ENCODE peak calls at places on chromosomes 12 and 14, in seven cellular contexts. M is astrocyte, C is body of pancreas, B is IMR-90, N is nephron progenitor cell, V is Caco-2, P is fibroblast of pulmonary artery. O is an unnamed sample.
A peak's percentile ranks its signal among the peaks of the same experiment; 100 is the strongest.

GRCh38 chr12:60995256-60995825 is 1264.9 kb upstream of the USP15 start:
- DNase-seq in N (no peak), V (no peak), B (no peak), P (no peak), C (no peak), M (no peak), O (no peak)

GRCh38 chr14:69049675-69050074 is 70.6 kb upstream of the ACTN1 start:
- DNase-seq in P (peak; percentile 96), B (peak; percentile 93), M (peak; percentile 84), N (no peak), C (no peak), V (no peak), O (no peak)

GRCh38 chr12:13179159-13180074 is 17.1 kb upstream of the EMP1 start:
- DNase-seq in M (no peak), C (peak; percentile 38), V (peak; percentile 40), B (peak; percentile 37), N (peak; percentile 73), P (peak; percentile 50), O (peak; percentile 72)

GRCh38 chr12:97751704-97752103 is 289.1 kb downstream of the RMST start:
- DNase-seq in M (no peak), B (no peak), N (no peak), C (no peak), P (no peak), V (no peak), O (no peak)

GRCh38 chr14:60561845-60562746 is 53.1 kb downstream of the SIX6 start:
- DNase-seq in C (peak; percentile 40), M (peak; percentile 61), N (peak; percentile 54), P (peak; percentile 79), V (peak; percentile 58), B (peak; percentile 82), O (peak; percentile 58)

GRCh38 chr12:120257041-120257821 is 8.3 kb downstream of the PXN start:
- DNase-seq in V (no peak), C (peak; percentile 47), P (peak; percentile 98), B (peak; percentile 93), N (no peak), M (peak; percentile 92), O (no peak)

GRCh38 chr12:92278378-92278828 is 132.8 kb upstream of the BTG1 start:
- DNase-seq in N (no peak), B (peak; percentile 2), P (peak; percentile 16), M (no peak), C (no peak), V (no peak), O (no peak)

GRCh38 chr12:5656836-5657235 is 224.9 kb downstream of the NTF3 start:
- DNase-seq in C (no peak), N (no peak), B (no peak), P (no peak), V (no peak), M (no peak), O (no peak)

GRCh38 chr14:85934123-85934885 is 404.4 kb downstream of the FLRT2 start:
- DNase-seq in N (no peak), M (no peak), P (no peak), B (no peak), C (no peak), V (peak; percentile 7), O (no peak)

GRCh38 chr14:102906616-102907302 is 15.7 kb upstream of the AMN start:
- DNase-seq in N (no peak), C (no peak), B (no peak), V (no peak), M (no peak), P (no peak), O (no peak)

GRCh38 chr14:35215110-35215872 is 76.9 kb upstream of the PSMA6 start:
- DNase-seq in C (no peak), V (peak; percentile 36), B (peak; percentile 80), M (peak; percentile 60), N (no peak), P (peak; percentile 84), O (no peak)

GRCh38 chr14:102196008-102196407 is 56.3 kb downstream of the WDR20 start:
- DNase-seq in M (no peak), C (no peak), P (no peak), V (no peak), N (no peak), B (no peak), O (no peak)

GRCh38 chr12:16352481-16352880 is 5.0 kb downstream of the MGST1 start:
- DNase-seq in N (no peak), B (peak; percentile 73), M (peak; percentile 79), P (peak; percentile 81), C (no peak), V (no peak), O (no peak)

GRCh38 chr12:116590561-116590960 is 31.4 kb downstream of the MAP1LC3B2 start:
- DNase-seq in N (no peak), B (no peak), V (peak; percentile 68), M (no peak), C (no peak), P (no peak), O (no peak)
- TF ChIP-seq CTCF in N (no peak), B (no peak), V (peak; percentile 28), M (no peak), C (no peak), P (no peak), O (no peak)

GRCh38 chr12:113439606-113440030 is 17.4 kb downstream of the SDSL start:
- DNase-seq in B (peak; percentile 31), C (peak; percentile 60), M (no peak), V (peak; percentile 73), P (peak; percentile 50), N (peak; percentile 83), O (peak; percentile 80)
- TF ChIP-seq CTCF in B (peak; percentile 56), C (peak; percentile 51), M (peak; percentile 56), V (peak; percentile 81), P (peak; percentile 78), N (peak; percentile 77), O (peak; percentile 50)

GRCh38 chr14:75675265-75675960 is 14.4 kb downstream of the TTLL5 start:
- DNase-seq in B (no peak), C (no peak), P (no peak), M (no peak), V (no peak), N (no peak), O (no peak)
- TF ChIP-seq CTCF in B (no peak), C (no peak), P (peak; percentile 32), M (peak; percentile 22), V (no peak), N (no peak), O (no peak)

DNA sequence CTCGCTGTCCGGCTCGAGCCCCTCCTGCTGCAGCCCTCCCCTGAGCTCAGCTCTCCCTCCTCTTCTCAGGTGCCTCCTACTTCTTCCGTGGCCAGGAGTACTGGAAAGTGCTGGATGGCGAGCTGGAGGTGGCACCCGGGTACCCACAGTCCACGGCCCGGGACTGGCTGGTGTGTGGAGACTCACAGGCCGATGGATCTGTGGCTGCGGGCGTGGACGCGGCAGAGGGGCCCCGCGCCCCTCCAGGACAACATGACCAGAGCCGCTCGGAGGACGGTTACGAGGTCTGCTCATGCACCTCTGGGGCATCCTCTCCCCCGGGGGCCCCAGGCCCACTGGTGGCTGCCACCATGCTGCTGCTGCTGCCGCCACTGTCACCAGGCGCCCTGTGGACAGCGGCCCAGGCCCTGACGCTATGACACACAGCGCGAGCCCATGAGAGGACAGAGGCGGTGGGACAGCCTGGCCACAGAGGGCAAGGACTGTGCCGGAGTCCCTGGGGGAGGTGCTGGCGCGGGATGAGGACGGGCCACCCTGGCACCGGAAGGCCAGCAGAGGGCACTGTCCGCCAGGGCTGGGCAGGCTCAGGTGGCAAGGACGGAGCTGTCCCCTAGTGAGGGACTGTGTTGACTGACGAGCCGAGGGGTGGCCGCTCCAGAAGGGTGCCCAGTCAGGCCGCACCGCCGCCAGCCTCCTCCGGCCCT is 22.8 kb downstream of the MMP17 start:
- DNase-seq in B (no peak), C (peak; percentile 70), N (peak; percentile 49), V (no peak), P (no peak), M (no peak), O (no peak)
- TF ChIP-seq CTCF in B (peak; percentile 56), C (peak; percentile 79), N (peak; percentile 49), V (no peak), P (peak; percentile 42), M (peak; percentile 20), O (no peak)

GRCh38 chr14:93525691-93526451 is 95.1 kb downstream of the UNC79 start:
- DNase-seq in P (no peak), N (no peak), V (no peak), B (peak; percentile 10), C (no peak), M (peak; percentile 62), O (no peak)

GRCh38 chr14:93528884-93529558 is 98.3 kb downstream of the UNC79 start:
- DNase-seq in C (no peak), B (no peak), M (no peak), V (no peak), P (no peak), N (no peak), O (no peak)

GRCh38 chr14:93522221-93522620 is 91.5 kb downstream of the UNC79 start:
- DNase-seq in N (no peak), M (peak; percentile 35), V (no peak), B (no peak), P (no peak), C (no peak), O (no peak)

GRCh38 chr14:93531644-93532043 is 100.9 kb downstream of the UNC79 start:
- DNase-seq in M (no peak), V (no peak), B (no peak), C (no peak), P (no peak), N (no peak), O (no peak)

GRCh38 chr14:93527076-93527692 is 96.4 kb downstream of the UNC79 start:
- DNase-seq in C (no peak), M (peak; percentile 10), P (no peak), V (no peak), N (no peak), B (no peak), O (no peak)
- TF ChIP-seq CTCF in C (no peak), M (no peak), P (no peak), V (no peak), N (no peak), B (no peak), O (no peak)

GRCh38 chr12:79296871-79297270 is 393.9 kb downstream of the PAWR start:
- DNase-seq in M (no peak), V (no peak), B (no peak), C (no peak), N (no peak), P (no peak), O (no peak)
- TF ChIP-seq CTCF in M (no peak), V (no peak), B (no peak), C (no peak), N (no peak), P (no peak), O (no peak)

DNA sequence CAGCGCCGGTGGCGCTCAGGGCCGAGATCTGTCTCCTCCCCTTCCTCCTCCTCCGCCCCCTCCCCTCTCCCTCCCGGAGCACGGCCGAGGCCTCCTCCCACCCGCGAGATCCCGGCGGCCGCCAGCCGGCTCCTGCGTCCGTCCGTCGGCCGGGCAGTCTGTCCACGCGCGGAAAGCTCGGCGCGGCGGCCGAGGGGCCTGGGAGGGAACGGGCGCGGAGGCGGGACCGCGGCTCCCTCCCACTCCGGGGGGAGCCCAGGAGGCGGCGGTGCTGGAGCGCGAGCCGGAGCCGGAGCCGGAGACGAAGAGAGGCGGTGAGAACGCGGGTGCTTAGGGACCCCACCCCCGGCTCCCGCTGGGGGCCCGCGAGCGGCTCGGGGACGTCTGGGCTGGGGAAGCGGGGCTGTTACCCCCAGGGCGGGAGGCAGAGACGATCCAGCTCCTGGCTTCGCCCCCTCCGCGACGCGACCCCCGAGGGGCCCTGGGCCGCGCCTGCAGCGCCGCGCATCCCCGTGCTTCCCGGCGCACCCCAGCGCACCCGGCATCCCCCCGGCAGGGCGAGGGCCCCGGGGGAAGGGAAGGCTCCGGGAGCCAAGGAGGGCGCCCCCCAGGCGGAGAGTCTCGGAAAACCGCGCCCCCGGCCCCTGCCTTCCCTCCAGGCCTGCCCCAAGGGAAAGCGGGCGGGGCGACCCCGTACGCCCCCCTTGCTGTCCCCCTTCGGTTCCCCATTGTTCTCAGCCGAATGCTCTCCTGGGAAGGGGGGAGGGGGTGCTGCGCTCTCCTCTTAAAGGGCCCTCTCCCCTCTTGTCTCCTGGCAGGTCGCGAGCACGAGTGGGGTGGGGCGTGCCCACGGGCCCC is at the start of gene DTX1:
- DNase-seq in B (no peak), C (peak; percentile 34), N (peak; percentile 51), V (no peak), M (no peak), P (no peak), O (no peak)
- TF ChIP-seq CTCF in B (no peak), C (no peak), N (no peak), V (no peak), M (no peak), P (no peak), O (no peak)